ENCODE peak calls at places on chromosomes 3 and 15, in eight cellular contexts. K, U, C, V, R, G, L and O are unnamed samples.
A peak's percentile ranks its signal among the peaks of the same experiment; 100 is the strongest.

GRCh38 chr3:14374444-14374883 is 27.9 kb upstream of the SLC6A6 start:
- DNase-seq in K (peak; percentile 61), U (no peak), C (no peak), V (peak; percentile 25), R (no peak), G (no peak), L (no peak), O (peak; percentile 56)

GRCh38 chr3:136586580-136586979 is 165.6 kb downstream of the STAG1 start:
- DNase-seq in K (no peak), U (no peak), C (no peak), V (no peak), R (no peak), G (no peak), L (no peak), O (peak; percentile 35)

GRCh38 chr3:197380786-197381185 is 82.4 kb upstream of the DLG1 start:
- DNase-seq in K (no peak), U (no peak), C (peak; percentile 46), V (peak; percentile 77), R (no peak), G (no peak), L (no peak), O (peak; percentile 95)

GRCh38 chr15:78082743-78083110 is 5.2 kb upstream of the TBC1D2B start:
- DNase-seq in K (no peak), U (no peak), C (no peak), V (no peak), R (no peak), G (no peak), L (no peak), O (no peak)

GRCh38 chr15:99016680-99017321 is 9.2 kb upstream of the PGPEP1L start:
- DNase-seq in K (no peak), U (peak; percentile 82), C (no peak), V (peak; percentile 67), R (no peak), G (no peak), L (no peak), O (peak; percentile 87)

GRCh38 chr15:85743392-85744045 is 51.2 kb downstream of the KLHL25 start:
- DNase-seq in K (peak; percentile 47), U (no peak), C (no peak), V (no peak), R (no peak), G (no peak), L (no peak), O (no peak)

GRCh38 chr3:144774897-144775296 is 803.3 kb downstream of the DIPK2A start:
- DNase-seq in K (no peak), U (no peak), C (no peak), V (no peak), R (no peak), G (no peak), L (no peak), O (no peak)

GRCh38 chr3:57903124-57903668 is 105.0 kb upstream of the FLNB start:
- DNase-seq in K (no peak), U (no peak), C (no peak), V (no peak), R (no peak), G (no peak), L (no peak), O (no peak)

GRCh38 chr3:134840459-134840858 is 45.4 kb downstream of the EPHB1 start:
- DNase-seq in K (no peak), U (peak; percentile 82), C (no peak), V (no peak), R (no peak), G (no peak), L (no peak), O (no peak)

GRCh38 chr3:56467108-56467507 is 1.2 kb downstream of the ERC2 start:
- DNase-seq in K (no peak), U (peak; percentile 87), C (peak; percentile 91), V (peak; percentile 71), R (peak; percentile 70), G (peak; percentile 52), L (no peak), O (peak; percentile 85)

GRCh38 chr3:37487785-37488184 is 313.4 kb upstream of the LRRFIP2 start:
- DNase-seq in K (no peak), U (no peak), C (no peak), V (no peak), R (no peak), G (no peak), L (peak; percentile 22), O (no peak)

GRCh38 chr3:72957303-72957702 is 39.3 kb upstream of the PPP4R2 start:
- DNase-seq in K (no peak), U (no peak), C (no peak), V (no peak), R (no peak), G (peak; percentile 22), L (peak; percentile 74), O (no peak)

GRCh38 chr3:107662109-107662477 is 139.3 kb downstream of the BBX start:
- DNase-seq in K (no peak), U (peak; percentile 33), C (peak; percentile 78), V (peak; percentile 28), R (no peak), G (peak; percentile 80), L (no peak), O (peak; percentile 67)

GRCh38 chr3:163632677-163633076 is 1445.6 kb downstream of the SI start:
- DNase-seq in K (no peak), U (no peak), C (no peak), V (no peak), R (no peak), G (no peak), L (no peak), O (no peak)

GRCh38 chr3:50010959-50011358 is 71.0 kb downstream of the RBM6 start:
- DNase-seq in K (no peak), U (peak; percentile 65), C (no peak), V (peak; percentile 45), R (no peak), G (no peak), L (no peak), O (peak; percentile 55)

GRCh38 chr3:57281710-57282109 is 10.8 kb downstream of the ASB14 start:
- DNase-seq in K (no peak), U (peak; percentile 43), C (no peak), V (peak; percentile 31), R (no peak), G (no peak), L (no peak), O (peak; percentile 51)

GRCh38 chr3:158672293-158673176 is at the start of gene LXN:
- DNase-seq in K (peak; percentile 79), U (peak; percentile 91), C (peak; percentile 87), V (peak; percentile 89), R (peak; percentile 93), G (peak; percentile 92), L (peak; percentile 78), O (peak; percentile 91)

DNA sequence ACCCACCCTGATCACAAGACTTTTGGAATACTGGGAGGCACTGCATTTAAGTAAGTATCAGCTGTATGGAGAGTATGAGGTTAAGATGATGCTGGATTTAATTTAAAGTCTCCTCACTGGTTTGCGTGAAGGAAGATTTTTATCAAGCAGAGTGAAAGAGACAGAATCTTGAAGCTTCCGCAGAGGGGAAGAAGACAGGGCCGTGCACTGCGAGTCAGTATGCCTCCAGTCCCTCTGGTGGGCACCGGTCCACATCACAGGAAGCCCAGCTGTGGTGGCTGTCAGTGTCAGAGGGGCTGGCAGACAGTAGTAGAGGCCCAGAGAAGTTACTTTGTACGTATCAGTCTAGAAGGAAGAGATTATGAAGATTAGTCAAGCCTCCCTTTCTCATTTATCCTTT is 379.0 kb upstream of the TPRG1 start:
- DNase-seq in K (no peak), U (no peak), C (peak; percentile 41), V (no peak), R (no peak), G (peak; percentile 45), L (no peak), O (no peak)
- TF ChIP-seq CTCF in K (peak; percentile 37), U (no peak), C (peak; percentile 49), V (no peak), R (peak; percentile 17), G (peak; percentile 41), L (no peak), O (no peak)

GRCh38 chr15:45129651-45130129 is at the start of the genes DUOX1 and DUOXA1:
- DNase-seq in K (no peak), U (no peak), C (no peak), V (peak; percentile 61), R (peak; percentile 63), G (no peak), L (no peak), O (peak; percentile 79)

GRCh38 chr15:45132844-45133560 is 3.2 kb downstream of the DUOX1 start:
- DNase-seq in K (no peak), U (peak; percentile 19), C (no peak), V (peak; percentile 32), R (no peak), G (no peak), L (no peak), O (peak; percentile 61)

GRCh38 chr15:45131510-45131909 is 1.7 kb downstream of the DUOX1 start:
- DNase-seq in K (no peak), U (no peak), C (no peak), V (no peak), R (no peak), G (no peak), L (no peak), O (no peak)

GRCh38 chr15:45128971-45129639 is 574 bp downstream of the DUOXA1 start:
- DNase-seq in K (no peak), U (no peak), C (no peak), V (no peak), R (no peak), G (no peak), L (no peak), O (peak; percentile 25)

GRCh38 chr15:45130291-45131000 is 652 bp downstream of the DUOX1 start:
- DNase-seq in K (no peak), U (no peak), C (no peak), V (no peak), R (no peak), G (no peak), L (no peak), O (peak; percentile 27)
- H3K4me3 ChIP-seq in K (peak overlapping the region; percentile 20), U (no peak overlapping the region), C (no peak overlapping the region), V (peak overlapping the region; percentile 59), R (peak overlapping the region; percentile 38), G (no peak overlapping the region), L (peak overlapping the region; percentile 63), O (peak overlapping the region; percentile 59)

GRCh38 chr3:121989943-121990342 is 32.1 kb downstream of the ILDR1 start:
- DNase-seq in K (no peak), U (peak; percentile 39), C (no peak), V (no peak), R (no peak), G (peak; percentile 39), L (no peak), O (peak; percentile 68)
- TF ChIP-seq CTCF in K (peak; percentile 28), U (peak; percentile 44), C (no peak), V (peak; percentile 7), R (no peak), G (no peak), L (no peak), O (peak; percentile 66)

DNA sequence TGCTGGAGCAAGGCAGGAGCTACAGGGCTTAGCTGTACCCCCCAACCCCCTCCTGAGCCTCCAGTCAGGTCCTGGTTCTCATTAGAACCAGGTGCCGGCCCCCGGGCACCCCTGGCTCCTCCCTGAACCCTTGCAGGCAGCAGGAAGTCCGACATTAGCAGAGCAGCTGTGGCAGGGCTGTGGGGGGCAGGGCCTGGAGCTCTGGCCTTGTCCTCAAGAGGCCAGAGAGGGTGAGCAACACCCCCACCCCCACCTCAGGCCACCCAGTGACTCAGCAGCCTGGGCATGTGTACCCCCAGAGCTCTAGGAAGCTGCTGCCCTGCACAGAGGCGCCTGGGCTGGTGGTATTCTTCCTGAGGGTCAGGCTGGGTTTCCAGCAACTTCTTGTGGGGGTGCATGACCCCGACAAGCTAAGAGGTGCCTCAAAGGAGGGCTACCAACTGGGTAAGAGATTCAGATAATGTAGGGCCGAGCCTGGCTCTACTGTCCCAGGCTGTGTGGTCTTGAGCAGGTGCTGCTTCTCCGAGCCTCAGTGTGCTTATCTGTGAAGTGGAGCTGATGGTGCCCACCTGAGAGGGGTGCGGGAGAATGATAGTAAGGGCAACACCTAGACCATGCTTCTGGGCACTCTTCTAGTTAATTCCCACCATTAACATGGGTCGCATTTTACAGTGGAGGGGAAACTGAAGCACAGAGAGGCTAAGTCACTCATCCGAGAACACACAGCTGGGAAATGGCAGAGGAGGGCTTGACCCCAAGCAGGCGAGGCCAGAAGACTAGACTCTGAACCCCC is 16.0 kb downstream of the H1-8 start:
- DNase-seq in K (no peak), U (no peak), C (peak; percentile 61), V (no peak), R (no peak), G (peak; percentile 78), L (no peak), O (no peak)
- H3K4me3 ChIP-seq in K (no peak overlapping the region), U (no peak overlapping the region), C (no peak overlapping the region), V (no peak overlapping the region), R (no peak overlapping the region), G (no peak overlapping the region), L (no peak overlapping the region), O (no peak overlapping the region)